ENCODE peak calls at places on chromosomes 5 and 9, in seven cellular contexts. N is ovary, P is GM06990, U is omental fat pad, I is progenitor cell of endocrine pancreas, W is ascending aorta, T is uterus. Y is an unnamed sample.

GRCh38 chr9:32394381-32395049 is 10.1 kb downstream of the ACO1 start:
- DNase-seq in N (no peak), I (no peak), T (no peak), U (no peak), W (no peak), P (no peak), Y (no peak)

GRCh38 chr5:159510282-159510681 is 180.0 kb upstream of the IL12B start:
- DNase-seq in W (no peak), U (no peak), T (peak; percentile 24), I (peak; percentile 14), N (peak; percentile 31), P (no peak), Y (no peak)

GRCh38 chr5:121693864-121694263 is 157.8 kb upstream of the FTMT start:
- DNase-seq in W (no peak), U (no peak), I (no peak), T (no peak), P (no peak), N (no peak), Y (no peak)

GRCh38 chr5:75460947-75461346 is 50.5 kb downstream of the CERT1 start:
- DNase-seq in U (no peak), N (no peak), I (no peak), P (peak; percentile 18), T (no peak), W (no peak), Y (no peak)

GRCh38 chr9:129307227-129307970 is 129.3 kb upstream of the IER5L start:
- DNase-seq in U (no peak), W (no peak), P (no peak), I (no peak), N (no peak), T (no peak), Y (no peak)

GRCh38 chr5:127320032-127320945 is 29.7 kb downstream of the MEGF10 start:
- DNase-seq in N (no peak), T (no peak), P (peak; percentile 31), I (no peak), U (no peak), W (no peak), Y (no peak)

GRCh38 chr5:34736445-34737119 is 80.5 kb downstream of the RAI14 start:
- DNase-seq in N (no peak), I (no peak), U (no peak), W (no peak), P (no peak), T (no peak), Y (no peak)

GRCh38 chr5:79133657-79134451 is 22.2 kb downstream of the BHMT start:
- DNase-seq in U (peak; percentile 60), T (peak; percentile 81), I (peak; percentile 51), N (peak; percentile 74), W (no peak), P (no peak), Y (no peak)

GRCh38 chr5:72235725-72236124 is 84.3 kb downstream of the MRPS27 start:
- DNase-seq in N (no peak), I (no peak), T (no peak), W (no peak), P (no peak), U (no peak), Y (no peak)

GRCh38 chr9:82996931-82997330 is 66.0 kb downstream of the RASEF start:
- DNase-seq in N (no peak), P (no peak), U (no peak), W (no peak), T (no peak), I (no peak), Y (no peak)

GRCh38 chr5:124512236-124512635 is 234.2 kb downstream of the ZNF608 start:
- DNase-seq in I (no peak), U (no peak), N (no peak), W (no peak), P (no peak), T (no peak), Y (no peak)

GRCh38 chr9:114047717-114048116 is 30.4 kb downstream of the AMBP start:
- DNase-seq in T (no peak), U (no peak), W (no peak), I (no peak), P (no peak), N (no peak), Y (no peak)

GRCh38 chr9:129889936-129890717 is 54.9 kb downstream of the USP20 start:
- DNase-seq in P (peak; percentile 59), I (no peak), N (no peak), T (no peak), U (no peak), W (no peak), Y (no peak)

GRCh38 chr9:129776566-129776937 is 23.7 kb upstream of the PTGES start:
- DNase-seq in P (no peak), U (no peak), T (peak; percentile 20), W (no peak), N (no peak), I (no peak), Y (no peak)

GRCh38 chr5:126300293-126300692 is 122.9 kb upstream of the GRAMD2B start:
- DNase-seq in U (no peak), P (no peak), W (no peak), I (no peak), T (no peak), N (no peak), Y (no peak)

GRCh38 chr9:130433168-130433946 is 11.4 kb upstream of the ASS1 start:
- DNase-seq in N (peak; percentile 74), T (no peak), P (peak; percentile 43), I (peak; percentile 60), W (no peak), U (no peak), Y (peak; percentile 89)

GRCh38 chr9:127344373-127344995 is 52.5 kb upstream of the SLC2A8 start:
- DNase-seq in T (no peak), I (no peak), W (no peak), P (no peak), U (no peak), N (no peak), Y (no peak)

GRCh38 chr9:100309992-100310391 is 42.8 kb downstream of the TEX10 start:
- DNase-seq in N (no peak), U (no peak), W (no peak), I (no peak), T (no peak), P (no peak), Y (no peak)

GRCh38 chr5:136984772-136985455 is 514.2 kb downstream of the SPOCK1 start:
- DNase-seq in U (no peak), W (no peak), N (no peak), P (no peak), I (no peak), T (no peak), Y (no peak)

GRCh38 chr5:116288524-116288923 is 203.7 kb downstream of the COMMD10 start:
- DNase-seq in N (no peak), I (no peak), W (no peak), T (no peak), U (no peak), P (no peak), Y (no peak)

GRCh38 chr5:116291271-116291670 is 206.4 kb downstream of the COMMD10 start:
- DNase-seq in U (no peak), T (no peak), W (no peak), I (no peak), N (no peak), P (no peak), Y (no peak)

DNA sequence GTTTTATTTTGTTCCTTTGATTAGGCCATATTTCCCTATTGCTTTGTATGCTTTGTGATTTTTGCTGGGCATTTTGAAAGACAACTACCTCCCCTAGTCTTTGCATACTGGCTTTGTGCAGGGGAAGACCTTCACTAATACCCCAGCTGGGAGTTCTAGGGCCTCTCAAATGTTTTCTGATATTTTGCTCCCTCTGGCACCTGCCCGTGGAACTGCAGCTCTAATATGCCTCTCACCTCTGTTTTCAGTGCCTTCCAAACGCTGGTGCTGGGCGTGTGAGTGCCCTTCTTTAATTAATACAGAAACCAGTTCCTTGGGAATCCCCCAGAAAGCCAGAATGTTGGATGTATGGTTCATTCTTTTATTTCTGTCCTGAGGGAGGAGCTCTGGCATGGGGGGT is 204.5 kb downstream of the COMMD10 start:
- DNase-seq in I (no peak), U (no peak), W (no peak), N (no peak), T (no peak), P (no peak), Y (no peak)
- TF ChIP-seq CTCF in I (no peak), U (no peak), W (no peak), N (no peak), T (no peak), P (no peak), Y (no peak)

GRCh38 chr5:55154893-55155292 is 5.1 kb upstream of the GPX8 start:
- DNase-seq in W (no peak), P (no peak), U (no peak), T (no peak), I (no peak), N (no peak), Y (no peak)

GRCh38 chr5:55160493-55161209 is 680 bp downstream of the GPX8 start:
- DNase-seq in N (no peak), P (no peak), U (no peak), I (no peak), W (no peak), T (peak; percentile 75), Y (no peak)

DNA sequence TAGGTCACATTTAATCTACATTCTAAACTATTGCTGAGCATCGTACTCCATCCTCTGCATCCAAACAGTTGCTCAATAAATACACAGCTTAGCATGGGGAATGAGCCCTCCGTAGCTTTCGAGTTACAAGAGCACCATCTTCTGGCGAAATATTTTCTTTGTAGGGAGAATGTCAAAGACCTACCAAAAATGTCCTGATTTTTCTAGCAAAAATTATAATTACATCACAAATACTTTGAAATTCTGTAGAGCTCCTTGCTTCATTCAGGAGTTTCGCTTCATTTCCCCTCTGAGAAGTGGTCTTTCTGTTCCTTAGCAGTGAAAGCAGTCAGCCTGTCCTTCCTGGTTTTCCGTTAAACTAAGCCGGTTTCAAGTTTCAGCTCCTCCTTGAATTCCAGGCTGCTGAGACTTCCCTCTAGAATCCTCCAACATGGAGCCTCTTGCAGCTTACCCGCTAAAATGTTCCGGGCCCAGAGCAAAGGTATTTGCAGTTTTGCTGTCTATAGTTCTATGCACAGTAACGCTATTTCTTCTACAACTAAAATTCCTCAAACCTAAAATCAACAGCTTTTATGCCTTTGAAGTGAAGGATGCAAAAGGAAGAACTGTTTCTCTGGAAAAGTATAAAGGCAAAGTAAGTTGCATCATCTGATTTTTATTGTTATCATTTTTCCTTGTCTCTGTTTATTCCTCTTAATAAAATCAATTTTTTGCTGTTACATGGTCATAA is at the start of gene GPX8:
- DNase-seq in T (peak; percentile 50), N (peak; percentile 20), I (no peak), W (no peak), P (no peak), U (no peak), Y (no peak)
- TF ChIP-seq CTCF in T (peak; percentile 54), N (peak; percentile 42), I (peak; percentile 67), W (peak; percentile 46), P (peak; percentile 43), U (no peak), Y (peak; percentile 71)

GRCh38 chr9:98503867-98504800 is 204.6 kb downstream of the GABBR2 start:
- DNase-seq in P (no peak), I (no peak), T (no peak), U (no peak), N (no peak), W (no peak), Y (no peak)
- TF ChIP-seq CTCF in P (no peak), I (no peak), T (no peak), U (no peak), N (no peak), W (no peak), Y (no peak)

DNA sequence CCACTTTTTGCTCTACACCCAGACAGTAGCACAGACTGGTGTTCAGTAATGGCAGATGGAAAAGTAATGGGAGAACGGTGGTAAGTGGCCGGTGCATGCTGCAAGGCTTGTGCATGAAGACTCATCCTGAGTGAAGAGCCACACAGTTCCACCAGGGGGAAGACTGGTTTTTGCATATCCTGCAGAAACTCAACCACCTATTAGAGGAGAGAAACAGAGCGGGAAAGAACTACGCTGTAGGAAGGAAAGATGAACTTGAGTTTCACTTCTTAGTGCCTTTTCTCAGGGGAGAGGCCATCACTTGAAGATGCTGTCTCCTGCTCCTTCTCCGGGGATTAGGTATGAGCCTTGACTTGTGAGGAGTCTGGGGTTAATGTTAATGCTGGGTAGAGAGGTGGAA is 9.4 kb upstream of the PRSS3 start:
- DNase-seq in I (no peak), N (no peak), W (no peak), U (no peak), P (no peak), T (no peak), Y (no peak)
- TF ChIP-seq CTCF in I (peak; percentile 29), N (no peak), W (no peak), U (no peak), P (peak; percentile 35), T (no peak), Y (no peak)